ENCODE peak calls at places on chromosomes 7 and 10, in eight cellular contexts. O, K, Q, P, Y, B, W and L are unnamed samples.

GRCh38 chr7:114864278-114864677 is 57.6 kb upstream of the MDFIC start:
- DNase-seq in K (peak; percentile 39), Q (no peak), O (no peak), W (no peak), P (no peak), Y (no peak), B (no peak), L (no peak)

GRCh38 chr7:15851201-15851600 is 164.7 kb upstream of the MEOX2 start:
- DNase-seq in Q (no peak), W (no peak), P (no peak), Y (peak; percentile 42), O (no peak), B (no peak), K (peak; percentile 76), L (no peak)

GRCh38 chr10:132454296-132455198 is 57.5 kb downstream of the PWWP2B start:
- DNase-seq in W (no peak), B (no peak), Q (no peak), K (no peak), Y (no peak), P (no peak), O (no peak), L (no peak)

GRCh38 chr7:28054531-28055160 is 125.9 kb downstream of the JAZF1 start:
- DNase-seq in Y (no peak), Q (no peak), W (no peak), P (no peak), K (no peak), O (no peak), B (no peak), L (no peak)

GRCh38 chr10:132532784-132533560 is 4.6 kb upstream of the INPP5A start:
- DNase-seq in Y (peak; percentile 51), P (no peak), W (no peak), K (peak; percentile 98), B (no peak), O (no peak), Q (no peak), L (no peak)

GRCh38 chr10:99964791-99965190 is 45.0 kb downstream of the DNMBP start:
- DNase-seq in O (no peak), Y (no peak), B (no peak), Q (no peak), K (peak; percentile 48), W (no peak), P (no peak), L (no peak)

GRCh38 chr10:123455861-123456260 is 210.3 kb upstream of the GPR26 start:
- DNase-seq in Y (no peak), W (no peak), K (no peak), Q (no peak), P (no peak), O (no peak), B (no peak), L (no peak)

GRCh38 chr10:90288403-90288933 is 569.4 kb downstream of the HTR7 start:
- DNase-seq in Q (no peak), Y (no peak), O (no peak), K (peak; percentile 33), P (no peak), B (no peak), W (no peak), L (peak; percentile 27)

GRCh38 chr7:111026301-111026700 is 64.6 kb upstream of the LRRN3 start:
- DNase-seq in W (no peak), B (no peak), K (no peak), Y (no peak), O (no peak), P (no peak), Q (no peak), L (no peak)

GRCh38 chr10:46528675-46529615 is 27.5 kb downstream of the GPRIN2 start:
- DNase-seq in W (no peak), B (no peak), Y (no peak), K (no peak), O (peak; percentile 7), P (peak; percentile 13), Q (no peak), L (no peak)

GRCh38 chr10:132836832-132837540 is 51.0 kb upstream of the NKX6-2 start:
- DNase-seq in Q (peak; percentile 43), Y (no peak), K (peak; percentile 6), O (peak; percentile 70), W (peak; percentile 54), B (peak; percentile 45), P (peak; percentile 50), L (peak; percentile 60)

GRCh38 chr7:136923111-136923510 is 54.7 kb downstream of the CHRM2 start:
- DNase-seq in P (no peak), B (no peak), Y (peak; percentile 23), W (no peak), K (peak; percentile 54), O (no peak), Q (no peak), L (no peak)

GRCh38 chr10:93680414-93681047 is 21.9 kb downstream of the FRA10AC1 start:
- DNase-seq in K (peak; percentile 65), B (no peak), Q (no peak), O (no peak), P (no peak), Y (no peak), W (no peak), L (peak; percentile 20)

GRCh38 chr7:129438839-129439640 is 4.8 kb downstream of the STRIP2 start:
- DNase-seq in O (no peak), Y (peak; percentile 34), K (peak; percentile 89), B (peak; percentile 14), Q (no peak), W (no peak), P (no peak), L (no peak)

GRCh38 chr7:112007185-112007584 is 199.0 kb downstream of the DOCK4 start:
- DNase-seq in B (no peak), O (no peak), W (no peak), P (no peak), K (no peak), Q (no peak), Y (no peak), L (no peak)

GRCh38 chr7:44050121-44050914 is 5.8 kb downstream of the DBNL start:
- DNase-seq in Q (no peak), B (no peak), P (no peak), Y (no peak), O (no peak), K (no peak), W (no peak), L (no peak)

GRCh38 chr7:76514926-76515325 is 4.6 kb downstream of the UPK3B start:
- DNase-seq in Y (no peak), P (no peak), B (no peak), K (no peak), O (no peak), W (no peak), Q (no peak), L (no peak)

GRCh38 chr7:6725003-6725402 is 18.3 kb upstream of the ZNF12 start:
- DNase-seq in Y (no peak), O (no peak), K (no peak), P (no peak), W (peak; percentile 49), B (no peak), Q (no peak), L (no peak)